ENCODE peak calls at places on chromosome 16, in six cellular contexts. Q is mesenchymal stem cell, B is pulmonary artery endothelial cell, M is EH, O is skeletal muscle cell, H is midbrain. U is an unnamed sample.

GRCh38 chr16:20938426-20938825 is 37.9 kb downstream of the LYRM1 start:
- DNase-seq in B (no peak), Q (no peak), O (peak; percentile 36), M (peak; percentile 63), H (no peak), U (peak; percentile 82)

GRCh38 chr16:12646490-12647274 is 157.0 kb downstream of the CPPED1 start:
- DNase-seq in O (no peak), H (peak; percentile 55), Q (peak; percentile 20), M (peak; percentile 63), B (peak; percentile 67), U (peak; percentile 38)

GRCh38 chr16:3754304-3754703 is 37.0 kb upstream of the TRAP1 start:
- DNase-seq in M (peak; percentile 64), O (peak; percentile 4), Q (peak; percentile 21), H (no peak), B (no peak), U (peak; percentile 45)

GRCh38 chr16:81889896-81890634 is 111.0 kb downstream of the PLCG2 start:
- DNase-seq in M (peak; percentile 61), H (peak; percentile 70), Q (peak; percentile 60), B (peak; percentile 44), O (peak; percentile 18), U (peak; percentile 65)

GRCh38 chr16:66382966-66383299 is 16.4 kb downstream of the CDH5 start:
- DNase-seq in M (peak; percentile 83), Q (peak; percentile 80), H (no peak), B (peak; percentile 77), O (peak; percentile 41), U (peak; percentile 58)

GRCh38 chr16:24015923-24016322 is 180.1 kb downstream of the PRKCB start:
- DNase-seq in B (no peak), Q (no peak), H (no peak), O (no peak), M (no peak), U (no peak)

GRCh38 chr16:1751946-1752345 is 19.4 kb downstream of the NME3 start:
- DNase-seq in B (no peak), M (no peak), Q (no peak), O (no peak), H (no peak), U (no peak)

GRCh38 chr16:4624827-4625616 is 396 bp downstream of the MGRN1 start:
- DNase-seq in M (peak; percentile 67), B (no peak), Q (peak; percentile 88), H (peak; percentile 14), O (peak; percentile 36), U (peak; percentile 90)

GRCh38 chr16:83206426-83206825 is 579.7 kb downstream of the CDH13 start:
- DNase-seq in B (no peak), H (no peak), Q (no peak), O (no peak), M (peak; percentile 44), U (peak; percentile 34)

GRCh38 chr16:27867122-27868110 is 196.1 kb downstream of the GSG1L start:
- DNase-seq in H (peak; percentile 56), Q (peak; percentile 40), M (peak; percentile 82), O (no peak), B (peak; percentile 40), U (peak; percentile 85)

GRCh38 chr16:30926333-30926811 is 3.0 kb downstream of the FBXL19 start:
- DNase-seq in B (no peak), O (no peak), M (no peak), Q (no peak), H (no peak), U (no peak)

GRCh38 chr16:89199241-89200123 is 855 bp downstream of the SLC22A31 start:
- DNase-seq in Q (no peak), B (no peak), O (no peak), M (no peak), H (no peak), U (no peak)

GRCh38 chr16:68382296-68382718 is 66.0 kb downstream of the SMPD3 start:
- DNase-seq in H (no peak), M (no peak), O (no peak), Q (no peak), B (no peak), U (no peak)

GRCh38 chr16:87924937-87925670 is 11.2 kb downstream of the CA5A start:
- DNase-seq in M (no peak), Q (no peak), O (no peak), B (no peak), H (no peak), U (no peak)

GRCh38 chr16:88809068-88809675 is 2.6 kb downstream of the APRT start:
- DNase-seq in O (no peak), H (no peak), B (no peak), M (no peak), Q (no peak), U (no peak)

GRCh38 chr16:86575754-86576557 is 2.4 kb upstream of the FOXL1 start:
- DNase-seq in H (no peak), Q (peak; percentile 98), O (peak; percentile 87), B (peak; percentile 63), M (peak; percentile 98), U (peak; percentile 98)

GRCh38 chr16:56814537-56815432 is 50.2 kb upstream of the SLC12A3 start:
- DNase-seq in M (peak; percentile 91), B (no peak), O (no peak), Q (peak; percentile 44), H (no peak), U (no peak)

GRCh38 chr16:58464047-58464915 is 35.7 kb upstream of the NDRG4 start:
- DNase-seq in Q (no peak), M (no peak), H (no peak), O (no peak), B (no peak), U (peak; percentile 22)

GRCh38 chr16:87143661-87144121 is 173.5 kb downstream of the C16orf95 start:
- DNase-seq in Q (no peak), H (no peak), M (no peak), O (no peak), B (no peak), U (no peak)

GRCh38 chr16:8481810-8482209 is 108.5 kb downstream of the TMEM114 start:
- DNase-seq in M (no peak), O (no peak), B (no peak), H (no peak), Q (no peak), U (no peak)

GRCh38 chr16:50252082-50252611 is 14.2 kb upstream of the ADCY7 start:
- DNase-seq in B (no peak), Q (no peak), H (peak; percentile 10), O (no peak), M (no peak), U (no peak)

U was measured in GM23248.